ENCODE peak calls at places on chromosomes 7 and 10, in five cellular contexts. G, B, P, C and V are unnamed samples.

GRCh38 chr7:115851291-115851690 is 179.3 kb downstream of the TFEC start:
- DNase-seq in P (peak), G (no peak), C (no peak), B (no peak), V (no peak)

GRCh38 chr7:151705744-151706567 is 171.0 kb downstream of the PRKAG2 start:
- DNase-seq in C (no peak), G (no peak), P (peak), B (peak), V (no peak)

GRCh38 chr10:43264324-43264986 is 2.4 kb downstream of the RASGEF1A start:
- DNase-seq in C (peak), B (peak), P (no peak), G (no peak), V (no peak)

GRCh38 chr10:48398261-48398660 is 91.8 kb downstream of the MAPK8 start:
- DNase-seq in C (no peak), G (no peak), B (no peak), P (no peak), V (no peak)

GRCh38 chr10:79435271-79436065 is 10.0 kb downstream of the ZCCHC24 start:
- DNase-seq in C (no peak), G (peak), B (no peak), P (no peak), V (peak)

GRCh38 chr10:24849537-24850299 is 102.7 kb downstream of the PRTFDC1 start:
- DNase-seq in C (no peak), B (no peak), G (no peak), P (no peak), V (no peak)

GRCh38 chr7:56091591-56091990 is 1.2 kb downstream of the PHKG1 start:
- DNase-seq in C (peak), B (peak), P (no peak), G (peak), V (no peak)

GRCh38 chr10:17675638-17676037 is 31.7 kb downstream of the STAM start:
- DNase-seq in C (no peak), G (no peak), P (no peak), B (no peak), V (no peak)

GRCh38 chr7:1662767-1663166 is 7.3 kb upstream of the ELFN1 start:
- DNase-seq in B (no peak), C (no peak), P (no peak), G (peak), V (peak)

DNA sequence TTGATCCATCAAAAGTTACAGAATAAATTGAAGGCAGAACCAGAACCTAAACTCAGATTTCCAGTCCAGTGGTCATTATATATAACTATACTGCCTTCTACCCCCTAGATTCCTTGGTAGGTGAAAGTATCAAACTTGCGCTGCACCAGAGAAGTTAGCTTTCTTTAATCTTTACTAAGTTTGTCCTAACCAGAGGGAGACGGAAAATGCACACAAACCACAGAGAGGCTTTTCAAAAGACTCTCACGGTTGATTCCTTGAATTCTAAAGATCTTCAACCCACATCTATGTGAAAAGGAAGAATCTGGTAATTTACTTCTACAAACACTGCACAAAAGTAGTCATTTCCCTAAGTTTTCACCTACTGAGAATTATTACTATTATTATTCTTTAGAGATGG is 18.2 kb upstream of the KIAA1549 start:
- DNase-seq in C (no peak), B (no peak), P (no peak), G (no peak), V (no peak)
- TF ChIP-seq CTCF in C (no peak), B (no peak), P (no peak), G (no peak), V (no peak)

GRCh38 chr10:103855852-103856496 is 598 bp upstream of the SH3PXD2A start:
- DNase-seq in G (peak), B (no peak), C (no peak), P (no peak), V (no peak)

GRCh38 chr10:103854265-103854686 is 1.1 kb downstream of the SH3PXD2A start:
- DNase-seq in C (no peak), P (no peak), B (peak), G (no peak), V (no peak)

GRCh38 chr10:103853428-103854264 is 1.7 kb downstream of the SH3PXD2A start:
- DNase-seq in B (peak), G (peak), P (no peak), C (no peak), V (no peak)

GRCh38 chr10:103855424-103855823 is at the start of gene SH3PXD2A:
- DNase-seq in P (peak), G (peak), B (peak), C (no peak), V (no peak)

DNA sequence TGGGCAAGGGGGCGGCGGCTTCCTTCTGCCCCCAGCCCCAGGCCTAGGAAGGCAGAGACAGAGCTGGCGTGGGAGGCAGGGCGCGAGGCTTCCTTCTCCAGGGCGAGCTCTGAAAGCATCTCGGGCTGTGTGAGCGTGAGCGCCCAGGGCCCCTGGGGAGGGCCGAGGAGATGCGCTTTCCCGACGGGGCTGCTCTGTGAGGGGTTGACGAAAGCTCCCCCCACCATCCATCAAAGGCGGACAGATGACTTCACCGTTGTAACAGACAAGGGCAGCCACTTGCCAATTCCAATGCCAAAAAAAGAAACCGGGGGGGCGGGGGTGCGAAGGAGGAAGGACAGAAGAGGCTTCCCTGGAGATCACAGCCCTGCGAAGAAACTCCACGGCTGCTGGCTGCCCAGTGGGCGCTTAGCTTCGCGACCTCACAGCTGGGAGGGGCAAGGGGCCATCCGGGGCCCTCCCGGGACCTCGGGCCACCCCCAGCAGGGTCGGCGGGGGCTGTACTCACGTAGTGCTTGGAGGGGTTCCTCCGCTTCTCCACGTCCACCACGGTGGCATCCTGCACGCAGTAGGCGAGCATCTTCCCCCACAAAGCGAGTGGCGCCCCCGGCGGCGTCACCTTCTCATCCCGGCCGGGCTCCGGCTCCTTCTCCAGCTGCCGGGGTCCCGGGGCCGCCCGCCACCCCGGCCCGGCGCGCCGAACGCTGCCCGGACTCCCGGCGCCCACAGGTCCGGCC is 521 bp downstream of the SH3PXD2A start:
- DNase-seq in P (peak), B (peak), C (no peak), G (peak), V (no peak)
- TF ChIP-seq CTCF in P (no peak), B (no peak), C (no peak), G (no peak), V (peak)

GRCh38 chr7:123716877-123717276 is 31.9 kb downstream of the WASL start:
- DNase-seq in B (no peak), C (no peak), P (no peak), G (no peak), V (no peak)
- TF ChIP-seq CTCF in B (no peak), C (no peak), P (no peak), G (no peak), V (peak)

GRCh38 chr10:21746118-21746517 is 212.1 kb downstream of the MLLT10 start:
- DNase-seq in P (no peak), C (no peak), B (no peak), G (no peak), V (no peak)

GRCh38 chr10:21750424-21750823 is 216.4 kb downstream of the MLLT10 start:
- DNase-seq in B (no peak), G (no peak), C (no peak), P (no peak), V (no peak)

GRCh38 chr10:21747809-21748208 is 213.8 kb downstream of the MLLT10 start:
- DNase-seq in G (no peak), C (no peak), P (no peak), B (no peak), V (no peak)

GRCh38 chr10:21751341-21752310 is 217.6 kb downstream of the MLLT10 start:
- DNase-seq in C (no peak), G (no peak), B (peak), P (no peak), V (no peak)

GRCh38 chr10:21749788-21750187 is 215.8 kb downstream of the MLLT10 start:
- DNase-seq in G (no peak), B (no peak), C (no peak), P (no peak), V (no peak)
- TF ChIP-seq CTCF in G (no peak), B (no peak), C (no peak), P (no peak), V (no peak)

GRCh38 chr7:128792471-128793183 is 859 bp downstream of the CCDC136 start:
- DNase-seq in B (no peak), P (no peak), G (peak), C (no peak), V (no peak)
- TF ChIP-seq CTCF in B (no peak), P (no peak), G (no peak), C (no peak), V (no peak)

GRCh38 chr10:65319493-65319892 is 1606.3 kb upstream of the LRRTM3 start:
- DNase-seq in C (no peak), P (no peak), G (no peak), B (no peak), V (no peak)
- TF ChIP-seq CTCF in C (no peak), P (no peak), G (no peak), B (no peak), V (no peak)

GRCh38 chr10:30151581-30152389 is 92.4 kb upstream of the JCAD start:
- DNase-seq in P (no peak), B (peak), G (no peak), C (no peak), V (no peak)
- TF ChIP-seq CTCF in P (no peak), B (no peak), G (no peak), C (no peak), V (peak)

DNA sequence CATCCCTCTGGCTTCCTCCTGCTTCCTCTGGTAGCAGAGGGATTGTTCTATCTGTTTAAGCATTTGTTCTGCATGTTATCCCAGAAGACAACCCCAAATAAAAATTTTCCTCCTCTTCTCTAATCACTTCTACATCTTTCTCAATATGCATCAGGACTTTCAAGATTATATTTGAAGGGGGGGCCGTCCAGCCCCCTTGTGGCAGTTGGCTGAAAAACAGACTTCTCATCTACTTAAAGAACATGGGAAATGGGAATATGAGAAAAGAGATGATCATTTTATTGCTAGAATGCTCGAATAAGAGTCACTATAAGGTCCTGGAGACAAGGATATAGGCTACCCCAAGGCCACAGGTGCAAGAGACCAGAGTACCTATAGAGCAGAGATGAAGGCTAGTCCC is 466.0 kb downstream of the REEP3 start:
- DNase-seq in B (no peak), C (no peak), P (no peak), G (no peak), V (no peak)
- TF ChIP-seq CTCF in B (no peak), C (no peak), P (no peak), G (no peak), V (peak)

GRCh38 chr10:66755474-66755873 is 170.4 kb upstream of the LRRTM3 start:
- DNase-seq in G (no peak), B (no peak), C (no peak), P (no peak), V (no peak)

GRCh38 chr10:66747451-66747850 is 178.4 kb upstream of the LRRTM3 start:
- DNase-seq in C (no peak), B (no peak), G (no peak), P (no peak), V (no peak)

GRCh38 chr10:66748217-66748616 is 177.6 kb upstream of the LRRTM3 start:
- DNase-seq in P (no peak), B (no peak), C (no peak), G (no peak), V (no peak)

DNA sequence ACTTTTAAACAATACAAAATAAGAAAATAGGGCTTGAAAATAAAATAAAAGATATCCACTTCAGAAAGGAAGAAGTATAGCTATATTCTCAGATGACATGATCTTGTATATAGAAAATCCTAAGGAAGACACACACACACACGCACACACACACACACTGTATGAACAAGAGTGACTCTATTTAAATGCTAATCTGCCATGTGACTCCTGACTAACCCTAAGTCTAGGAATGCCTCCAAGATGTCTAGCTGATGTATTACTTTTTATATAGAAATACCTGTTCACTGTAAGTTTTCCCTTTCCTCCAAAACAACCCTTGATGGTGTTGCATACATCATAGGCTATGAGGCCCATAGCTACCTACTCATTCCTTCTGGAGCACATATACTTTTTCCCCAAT is 173.1 kb upstream of the LRRTM3 start:
- DNase-seq in P (no peak), C (no peak), B (no peak), G (no peak), V (no peak)
- TF ChIP-seq CTCF in P (no peak), C (no peak), B (no peak), G (no peak), V (no peak)

DNA sequence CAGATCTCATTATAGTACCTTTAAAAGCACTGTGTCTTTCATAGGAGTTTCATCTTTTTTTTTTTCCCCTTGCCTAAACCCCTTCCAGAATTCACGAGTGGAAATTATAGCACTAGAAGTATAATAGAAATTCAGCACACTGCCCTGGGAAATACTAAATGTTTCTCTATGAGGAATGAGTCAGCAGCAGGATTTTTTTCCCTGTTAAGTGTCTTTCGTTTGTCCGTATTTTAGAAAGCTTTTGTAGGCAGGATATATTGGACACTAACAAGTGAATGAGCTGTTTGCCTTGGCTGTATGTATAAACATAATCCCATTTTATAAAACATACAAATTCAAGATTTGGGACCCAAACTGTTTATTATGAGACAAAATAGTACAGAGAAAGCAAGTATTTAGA is 105.8 kb downstream of the EXOC4 start:
- DNase-seq in G (no peak), P (no peak), C (no peak), B (no peak), V (no peak)
- TF ChIP-seq CTCF in G (no peak), P (no peak), C (no peak), B (no peak), V (no peak)